ENCODE peak calls at places on chromosomes 1 and 21, in five cellular contexts. D, W, B, U and S are unnamed samples.

GRCh38 chr1:37692834-37693175 is 489 bp downstream of the CDCA8 start:
- DNase-seq in D (no peak), U (no peak), W (no peak), B (no peak), S (no peak)

GRCh38 chr1:32612189-32612881 is 38.0 kb downstream of the ZBTB8OS start:
- DNase-seq in D (peak), B (peak), W (no peak), U (peak), S (peak)

GRCh38 chr1:226648421-226648820 is 90.7 kb downstream of the ITPKB start:
- DNase-seq in U (no peak), B (no peak), W (no peak), D (no peak), S (no peak)

GRCh38 chr1:27887215-27888035 is 15.1 kb downstream of the THEMIS2 start:
- DNase-seq in W (peak), U (no peak), D (no peak), B (no peak), S (no peak)

GRCh38 chr1:109807822-109808680 is 44.3 kb upstream of the EPS8L3 start:
- DNase-seq in D (no peak), W (no peak), B (no peak), U (no peak), S (no peak)

GRCh38 chr1:223887724-223888428 is 42.1 kb upstream of the TP53BP2 start:
- DNase-seq in B (no peak), U (no peak), W (no peak), D (peak), S (no peak)

GRCh38 chr1:86972262-86972661 is 57.8 kb downstream of the HS2ST1 start:
- DNase-seq in U (no peak), B (no peak), W (no peak), D (no peak), S (no peak)

GRCh38 chr1:36177589-36178463 is 21.9 kb downstream of the MAP7D1 start:
- DNase-seq in U (peak), W (no peak), B (no peak), D (no peak), S (no peak)

GRCh38 chr1:234589854-234590620 is 19.9 kb downstream of the IRF2BP2 start:
- DNase-seq in U (no peak), D (no peak), W (no peak), B (peak), S (peak)

GRCh38 chr1:162302660-162303344 is 73.9 kb downstream of the SPATA46 start:
- DNase-seq in W (no peak), U (no peak), D (no peak), B (no peak), S (no peak)

GRCh38 chr1:241742084-241742483 is 90.0 kb downstream of the WDR64 start:
- DNase-seq in U (no peak), D (no peak), W (no peak), B (no peak), S (no peak)

GRCh38 chr1:81922955-81923354 is 122.2 kb downstream of the ADGRL2 start:
- DNase-seq in D (no peak), U (no peak), W (no peak), B (no peak), S (no peak)

GRCh38 chr1:87956072-87956471 is 627.4 kb downstream of the LMO4 start:
- DNase-seq in W (no peak), D (peak), U (no peak), B (peak), S (no peak)

GRCh38 chr1:34762474-34763141 is 3.1 kb downstream of the GJB4 start:
- DNase-seq in W (no peak), D (no peak), U (no peak), B (no peak), S (no peak)

GRCh38 chr1:156160744-156161181 is 7.4 kb downstream of the SEMA4A start:
- DNase-seq in D (no peak), B (peak), W (no peak), U (peak), S (peak)

GRCh38 chr1:223714849-223715709 is 2.7 kb downstream of the CAPN2 start:
- DNase-seq in D (peak), U (no peak), W (no peak), B (no peak), S (peak)

GRCh38 chr1:208369658-208370057 is 125.5 kb upstream of the PLXNA2 start:
- DNase-seq in D (no peak), W (no peak), U (no peak), B (no peak), S (no peak)

GRCh38 chr1:227303662-227304061 is 14.6 kb downstream of the CDC42BPA start:
- DNase-seq in W (no peak), U (no peak), B (no peak), D (no peak), S (no peak)

GRCh38 chr1:109350650-109351049 is 43.8 kb upstream of the MYBPHL start:
- DNase-seq in U (no peak), B (no peak), W (no peak), D (no peak), S (no peak)

GRCh38 chr1:199733125-199733524 is 294.4 kb upstream of the NR5A2 start:
- DNase-seq in U (no peak), B (no peak), D (no peak), W (no peak), S (no peak)

GRCh38 chr1:100699744-100700143 is 19.8 kb upstream of the VCAM1 start:
- DNase-seq in B (no peak), W (no peak), U (no peak), D (no peak), S (no peak)

GRCh38 chr1:107183011-107183410 is 42.2 kb downstream of the NTNG1 start:
- DNase-seq in B (no peak), U (no peak), W (no peak), D (no peak), S (no peak)

GRCh38 chr1:22207605-22208264 is 64.8 kb upstream of the WNT4 start:
- DNase-seq in B (peak), W (no peak), U (no peak), D (no peak), S (no peak)

GRCh38 chr1:242811092-242811840 is 286.8 kb upstream of the PLD5 start:
- DNase-seq in D (no peak), W (no peak), B (no peak), U (no peak), S (no peak)

GRCh38 chr1:47533176-47534039 is 95.6 kb downstream of the FOXD2 start:
- DNase-seq in W (no peak), D (no peak), B (peak), U (peak), S (peak)

GRCh38 chr1:235045034-235045690 is 83.5 kb downstream of the TOMM20 start:
- DNase-seq in B (no peak), W (no peak), U (no peak), D (no peak), S (no peak)

GRCh38 chr21:43723648-43724047 is 4.7 kb downstream of the PDXK start:
- DNase-seq in W (no peak), D (no peak), B (no peak), U (no peak), S (no peak)

GRCh38 chr21:42705746-42706374 is 52.4 kb downstream of the PDE9A start:
- DNase-seq in U (no peak), B (no peak), W (no peak), D (no peak), S (no peak)

GRCh38 chr21:42704861-42705260 is 51.4 kb downstream of the PDE9A start:
- DNase-seq in W (no peak), B (no peak), U (no peak), D (no peak), S (no peak)

GRCh38 chr21:42706765-42707164 is 53.3 kb downstream of the PDE9A start:
- DNase-seq in W (no peak), B (no peak), D (no peak), U (no peak), S (no peak)

GRCh38 chr21:42703936-42704335 is 50.5 kb downstream of the PDE9A start:
- DNase-seq in W (no peak), B (no peak), U (no peak), D (no peak), S (no peak)

GRCh38 chr21:42705346-42705745 is 51.9 kb downstream of the PDE9A start:
- DNase-seq in B (no peak), D (no peak), U (no peak), W (no peak), S (no peak)
- H3K4me2 ChIP-seq in B (no peak), D (no peak), U (no peak), W (no peak), S (no peak)

GRCh38 chr21:41571938-41572510 is 64.1 kb upstream of the TMPRSS2 start:
- DNase-seq in D (peak), U (no peak), W (no peak), B (no peak), S (no peak)
- TF ChIP-seq YY1 in D (no peak), U (no peak), W (no peak), B (no peak), S (no peak)

GRCh38 chr21:33650929-33651505 is 8.7 kb downstream of the ITSN1 start:
- DNase-seq in D (no peak), W (no peak), U (no peak), B (no peak), S (no peak)
- H3K4me2 ChIP-seq in D (no peak), W (no peak), U (peak), B (no peak), S (no peak)

GRCh38 chr1:30823627-30823968 is 66.0 kb upstream of the LAPTM5 start:
- DNase-seq in U (no peak), D (no peak), W (no peak), B (no peak), S (no peak)

GRCh38 chr1:30823969-30824735 is 66.6 kb upstream of the LAPTM5 start:
- DNase-seq in W (peak), U (peak), B (peak), D (peak), S (peak)

GRCh38 chr1:30820249-30820648 is 62.7 kb upstream of the LAPTM5 start:
- DNase-seq in U (no peak), D (no peak), B (no peak), W (no peak), S (no peak)

GRCh38 chr1:30822966-30823581 is 65.5 kb upstream of the LAPTM5 start:
- DNase-seq in U (no peak), W (no peak), B (no peak), D (no peak), S (no peak)

DNA sequence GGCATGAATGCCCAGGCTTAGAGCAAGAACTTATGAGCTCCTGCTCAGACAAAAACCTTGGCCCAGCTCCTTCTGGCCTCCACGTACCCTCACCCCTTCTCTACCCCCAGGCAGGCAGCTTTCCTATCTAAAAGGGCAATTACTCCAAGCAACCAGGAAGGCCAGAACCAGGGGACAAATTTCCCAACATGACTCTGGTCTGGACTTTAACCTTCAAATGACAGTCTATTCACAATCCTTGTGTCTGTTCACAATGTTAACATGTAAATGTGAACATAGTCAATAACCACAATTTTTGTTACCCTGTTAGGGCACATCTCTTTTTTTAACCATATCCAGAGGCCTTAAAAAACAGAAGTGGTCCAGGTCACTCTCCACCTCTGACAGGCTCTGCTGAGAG is 64.4 kb upstream of the LAPTM5 start:
- DNase-seq in D (no peak), B (no peak), U (no peak), W (no peak), S (no peak)
- TF ChIP-seq YY1 in D (no peak), B (no peak), U (no peak), W (no peak), S (no peak)

GRCh38 chr1:228456252-228457016 is 30.7 kb upstream of the RNF187 start:
- DNase-seq in U (no peak), B (no peak), W (no peak), D (no peak), S (no peak)
- H3K4me2 ChIP-seq in U (peak), B (peak), W (peak), D (peak), S (peak)

DNA sequence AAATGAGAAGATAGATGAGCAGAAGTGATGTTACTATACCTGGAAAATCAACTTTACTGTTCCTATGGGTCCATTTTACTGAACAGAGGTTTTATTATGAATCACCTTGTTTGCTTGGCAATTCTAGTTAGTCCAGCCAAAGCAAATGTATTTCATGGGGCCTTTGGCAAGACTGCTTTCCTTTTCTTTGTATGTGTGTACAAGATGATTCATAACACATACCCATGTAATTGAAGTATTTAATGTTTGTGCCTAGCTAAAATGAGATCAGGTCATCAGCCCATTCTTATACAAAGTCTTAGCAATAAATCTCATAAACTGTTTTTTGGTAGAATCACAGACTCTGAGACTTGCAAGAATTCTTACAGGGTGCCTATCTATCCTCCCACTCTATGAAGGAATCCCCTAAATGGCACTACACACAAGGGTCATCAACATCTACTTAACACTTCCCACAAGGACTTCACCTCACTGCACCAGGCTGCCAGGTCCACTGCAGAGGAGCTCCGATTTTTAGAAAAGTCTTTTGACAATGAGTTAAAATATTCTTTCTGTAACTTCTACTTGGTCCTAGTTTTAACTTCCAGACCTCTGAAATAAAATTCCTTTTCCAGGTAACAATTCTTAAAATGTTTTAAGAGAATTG is 58.5 kb downstream of the LPAR3 start:
- DNase-seq in D (no peak), B (no peak), U (no peak), W (no peak), S (no peak)
- TF ChIP-seq YY1 in D (no peak), B (no peak), U (no peak), W (no peak), S (no peak)

DNA sequence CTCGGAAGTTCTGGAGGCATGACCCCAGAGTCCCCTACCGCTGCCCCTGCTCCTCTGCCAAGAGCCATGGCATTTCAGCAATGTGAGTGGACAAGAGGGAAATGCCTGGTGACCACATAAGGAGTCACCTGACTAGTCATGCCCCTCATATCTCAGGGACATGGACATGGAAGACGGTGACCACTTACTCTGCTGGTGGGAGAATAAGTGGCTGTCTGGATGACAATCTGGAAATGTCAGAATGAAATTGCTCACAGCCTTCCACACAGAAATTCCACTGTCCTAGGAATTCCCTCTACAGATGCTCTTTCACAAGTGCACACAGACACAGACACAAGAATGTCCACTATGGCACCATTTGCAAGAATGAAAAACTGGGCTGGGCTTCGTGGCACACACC is 24.3 kb upstream of the PLEKHG5 start:
- DNase-seq in B (no peak), D (no peak), W (no peak), U (no peak), S (no peak)
- H3K4me2 ChIP-seq in B (no peak), D (no peak), W (no peak), U (no peak), S (no peak)

GRCh38 chr1:94753171-94753972 is 66.8 kb upstream of the SLC44A3 start:
- DNase-seq in U (no peak), B (no peak), D (no peak), W (no peak), S (no peak)
- TF ChIP-seq YY1 in U (no peak), B (no peak), D (no peak), W (no peak), S (no peak)

GRCh38 chr1:167757433-167758309 is 35.9 kb downstream of the MPZL1 start:
- DNase-seq in W (no peak), D (no peak), U (no peak), B (no peak), S (no peak)
- H3K4me2 ChIP-seq in W (no peak), D (no peak), U (no peak), B (no peak), S (peak)

DNA sequence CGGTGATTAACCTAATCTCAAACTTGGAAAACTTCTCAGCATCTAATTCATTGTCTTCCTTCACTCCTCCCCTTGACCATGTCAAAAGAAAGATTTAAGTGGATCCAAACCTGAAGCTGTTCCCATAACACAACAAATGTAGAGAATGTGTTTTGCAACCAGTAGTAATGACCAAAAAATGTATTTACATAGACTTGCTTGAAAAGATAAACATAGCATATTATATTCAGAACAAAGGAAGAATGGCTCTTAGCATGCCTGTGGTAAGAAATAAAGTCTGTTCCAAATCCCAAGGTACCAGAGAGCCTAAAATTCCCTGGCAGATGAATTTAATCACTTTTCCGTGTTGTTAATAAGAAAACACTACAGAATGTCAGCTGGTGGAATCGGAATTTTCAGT is 36.8 kb downstream of the FMO3 start:
- DNase-seq in B (no peak), U (no peak), D (no peak), W (no peak), S (no peak)
- TF ChIP-seq YY1 in B (no peak), U (no peak), D (no peak), W (no peak), S (no peak)